ENCODE peak calls at places on chromosome 19, in eight cellular contexts. H is KBM-7, C is fibroblast of pulmonary artery, K is choroid plexus epithelial cell, I is stromal cell of bone marrow, P is left kidney, M is GM10248, E is fibroblast of gingiva. L is an unnamed sample.

GRCh38 chr19:19628499-19629134 is 597 bp upstream of the LPAR2 start:
- DNase-seq in H (no peak), C (peak; percentile 76), K (peak; percentile 78), I (no peak), P (peak; percentile 95), M (no peak), E (peak; percentile 26), L (peak; percentile 37)

GRCh38 chr19:55070755-55071502 is 4.7 kb upstream of the EPS8L1 start:
- DNase-seq in H (no peak), C (peak; percentile 45), K (peak; percentile 48), I (peak; percentile 43), P (peak; percentile 10), M (no peak), E (no peak), L (no peak)

GRCh38 chr19:16654151-16654550 is 5.8 kb downstream of the SMIM7 start:
- DNase-seq in H (no peak), C (no peak), K (peak; percentile 23), I (no peak), P (peak; percentile 12), M (no peak), E (no peak), L (no peak)

GRCh38 chr19:7679017-7679720 is 1.5 kb upstream of the TRAPPC5 start:
- DNase-seq in H (peak; percentile 20), C (no peak), K (no peak), I (no peak), P (peak; percentile 59), M (peak; percentile 79), E (no peak), L (no peak)

GRCh38 chr19:46065486-46065885 is 24.7 kb upstream of the IGFL4 start:
- DNase-seq in H (no peak), C (peak; percentile 51), K (peak; percentile 21), I (peak; percentile 47), P (no peak), M (no peak), E (no peak), L (no peak)

GRCh38 chr19:48720613-48721296 is 1.2 kb upstream of the MAMSTR start:
- DNase-seq in H (peak; percentile 97), C (peak; percentile 100), K (peak; percentile 100), I (peak; percentile 100), P (peak; percentile 100), M (peak; percentile 96), E (peak; percentile 99), L (peak; percentile 78)

GRCh38 chr19:45440873-45441654 is 17.3 kb upstream of the ERCC1 start:
- DNase-seq in H (no peak), C (peak; percentile 57), K (peak; percentile 73), I (no peak), P (peak; percentile 43), M (no peak), E (peak; percentile 36), L (no peak)

GRCh38 chr19:8831373-8831772 is 731 bp downstream of the ZNF558 start:
- DNase-seq in H (no peak), C (no peak), K (peak; percentile 23), I (no peak), P (no peak), M (no peak), E (peak; percentile 5), L (no peak)

GRCh38 chr19:7852851-7853759 is 21.1 kb downstream of the PRR36 start:
- DNase-seq in H (peak; percentile 76), C (peak; percentile 60), K (peak; percentile 65), I (no peak), P (peak; percentile 97), M (peak; percentile 93), E (peak; percentile 28), L (peak; percentile 72)

GRCh38 chr19:15922021-15922420 is 12.3 kb downstream of the CYP4F11 start:
- DNase-seq in H (no peak), C (no peak), K (no peak), I (no peak), P (no peak), M (no peak), E (no peak), L (no peak)

GRCh38 chr19:1042689-1043511 is 3.0 kb downstream of the ABCA7 start:
- DNase-seq in H (no peak), C (no peak), K (no peak), I (no peak), P (no peak), M (no peak), E (no peak), L (no peak)

GRCh38 chr19:15563325-15563794 is 51.7 kb upstream of the CYP4F8 start:
- DNase-seq in H (peak; percentile 64), C (no peak), K (peak; percentile 53), I (no peak), P (peak; percentile 50), M (no peak), E (no peak), L (no peak)

GRCh38 chr19:18239303-18239702 is 13.1 kb upstream of the PDE4C start:
- DNase-seq in H (no peak), C (no peak), K (no peak), I (no peak), P (peak; percentile 24), M (no peak), E (no peak), L (no peak)

GRCh38 chr19:38583985-38584305 is 33.8 kb downstream of the MAP4K1 start:
- DNase-seq in H (no peak), C (no peak), K (no peak), I (no peak), P (no peak), M (no peak), E (no peak), L (no peak)

GRCh38 chr19:47155141-47155540 is 24.5 kb downstream of the SAE1 start:
- DNase-seq in H (no peak), C (peak; percentile 52), K (no peak), I (no peak), P (peak; percentile 56), M (no peak), E (peak; percentile 73), L (no peak)

GRCh38 chr19:6048348-6048747 is 62.0 kb downstream of the RFX2 start:
- DNase-seq in H (no peak), C (no peak), K (no peak), I (no peak), P (no peak), M (no peak), E (no peak), L (no peak)